ENCODE peak calls at places on chromosome 10, in six cellular contexts. H is SK-N-SH, G is HepG2, C is GM12878, X is H1, Q is K562. N is an unnamed sample.

GRCh38 chr10:4656576-4657194 is 169.3 kb upstream of the AKR1E2 start:
- DNase-seq in H (peak; percentile 49), G (peak; percentile 44), C (no peak), X (no peak), Q (peak; percentile 60), N (no peak)

GRCh38 chr10:4303045-4303444 is 518.0 kb upstream of the KLF6 start:
- DNase-seq in H (no peak), G (no peak), C (no peak), X (no peak), Q (no peak), N (no peak)

GRCh38 chr10:110859947-110860376 is 11.8 kb upstream of the PDCD4 start:
- DNase-seq in H (no peak), G (no peak), C (no peak), X (no peak), Q (peak; percentile 35), N (peak; percentile 93)

GRCh38 chr10:1255166-1255565 is 199.0 kb downstream of the WDR37 start:
- DNase-seq in H (no peak), G (no peak), C (no peak), X (no peak), Q (no peak), N (no peak)

GRCh38 chr10:91932737-91933136 is 9.2 kb downstream of the BTAF1 start:
- DNase-seq in H (no peak), G (no peak), C (no peak), X (no peak), Q (no peak), N (no peak)

GRCh38 chr10:33115720-33116119 is 157.7 kb upstream of the ITGB1 start:
- DNase-seq in H (no peak), G (no peak), C (no peak), X (no peak), Q (no peak), N (no peak)

GRCh38 chr10:75063461-75064230 is 47.8 kb upstream of the SAMD8 start:
- DNase-seq in H (no peak), G (no peak), C (no peak), X (no peak), Q (no peak), N (no peak)

GRCh38 chr10:114683593-114683992 is 25.5 kb upstream of the ABLIM1 start:
- DNase-seq in H (no peak), G (no peak), C (no peak), X (no peak), Q (no peak), N (no peak)

GRCh38 chr10:114824396-114824795 is 2.8 kb downstream of the FHIP2A start:
- DNase-seq in H (no peak), G (no peak), C (no peak), X (no peak), Q (no peak), N (no peak)

GRCh38 chr10:17348111-17349008 is 106.0 kb downstream of the ST8SIA6 start:
- DNase-seq in H (peak; percentile 61), G (no peak), C (no peak), X (no peak), Q (peak; percentile 85), N (no peak)

GRCh38 chr10:969473-970150 is 18.6 kb upstream of the GTPBP4 start:
- DNase-seq in H (no peak), G (peak; percentile 45), C (no peak), X (no peak), Q (no peak), N (no peak)

GRCh38 chr10:34305189-34305588 is 509.9 kb downstream of the PARD3 start:
- DNase-seq in H (no peak), G (peak; percentile 7), C (no peak), X (peak; percentile 72), Q (peak; percentile 37), N (no peak)

GRCh38 chr10:8042864-8043568 is 11.5 kb upstream of the GATA3 start:
- DNase-seq in H (peak; percentile 22), G (no peak), C (no peak), X (no peak), Q (no peak), N (no peak)

GRCh38 chr10:8043569-8044306 is 10.8 kb upstream of the GATA3 start:
- DNase-seq in H (peak; percentile 25), G (no peak), C (no peak), X (no peak), Q (no peak), N (no peak)

GRCh38 chr10:8044331-8044907 is 10.1 kb upstream of the GATA3 start:
- DNase-seq in H (peak; percentile 68), G (no peak), C (no peak), X (no peak), Q (no peak), N (no peak)

GRCh38 chr10:8045728-8046494 is 8.6 kb upstream of the GATA3 start:
- DNase-seq in H (peak; percentile 61), G (no peak), C (no peak), X (no peak), Q (no peak), N (no peak)

GRCh38 chr10:8044908-8045727 is 9.4 kb upstream of the GATA3 start:
- DNase-seq in H (peak; percentile 87), G (no peak), C (no peak), X (no peak), Q (peak; percentile 13), N (no peak)
- TF ChIP-seq GABPA in H (peak; percentile 74), G (no peak), C (no peak), X (no peak), Q (peak; percentile 45), N (no peak)

GRCh38 chr10:94104316-94105060 is 110.8 kb downstream of the PLCE1 start:
- DNase-seq in H (no peak), G (peak; percentile 5), C (no peak), X (no peak), Q (no peak), N (no peak)

GRCh38 chr10:94108200-94108599 is 114.5 kb downstream of the PLCE1 start:
- DNase-seq in H (no peak), G (no peak), C (no peak), X (no peak), Q (no peak), N (no peak)

GRCh38 chr10:94105226-94105625 is 111.5 kb downstream of the PLCE1 start:
- DNase-seq in H (no peak), G (no peak), C (no peak), X (no peak), Q (no peak), N (no peak)

GRCh38 chr10:94103902-94104301 is 110.2 kb downstream of the PLCE1 start:
- DNase-seq in H (no peak), G (no peak), C (no peak), X (no peak), Q (no peak), N (no peak)

GRCh38 chr10:94107191-94107590 is 113.5 kb downstream of the PLCE1 start:
- DNase-seq in H (no peak), G (no peak), C (no peak), X (no peak), Q (no peak), N (no peak)
- TF ChIP-seq GABPA in H (no peak), G (no peak), C (no peak), X (no peak), Q (no peak), N (no peak)

GRCh38 chr10:131176907-131177306 is 134.6 kb downstream of the TCERG1L start:
- DNase-seq in H (no peak), G (no peak), C (no peak), X (no peak), Q (no peak), N (no peak)

GRCh38 chr10:131179386-131179785 is 132.1 kb downstream of the TCERG1L start:
- DNase-seq in H (no peak), G (no peak), C (no peak), X (no peak), Q (no peak), N (no peak)

GRCh38 chr10:131178521-131178920 is 133.0 kb downstream of the TCERG1L start:
- DNase-seq in H (no peak), G (no peak), C (no peak), X (no peak), Q (no peak), N (no peak)

GRCh38 chr10:131178956-131179355 is 132.6 kb downstream of the TCERG1L start:
- DNase-seq in H (no peak), G (no peak), C (no peak), X (no peak), Q (no peak), N (no peak)

DNA sequence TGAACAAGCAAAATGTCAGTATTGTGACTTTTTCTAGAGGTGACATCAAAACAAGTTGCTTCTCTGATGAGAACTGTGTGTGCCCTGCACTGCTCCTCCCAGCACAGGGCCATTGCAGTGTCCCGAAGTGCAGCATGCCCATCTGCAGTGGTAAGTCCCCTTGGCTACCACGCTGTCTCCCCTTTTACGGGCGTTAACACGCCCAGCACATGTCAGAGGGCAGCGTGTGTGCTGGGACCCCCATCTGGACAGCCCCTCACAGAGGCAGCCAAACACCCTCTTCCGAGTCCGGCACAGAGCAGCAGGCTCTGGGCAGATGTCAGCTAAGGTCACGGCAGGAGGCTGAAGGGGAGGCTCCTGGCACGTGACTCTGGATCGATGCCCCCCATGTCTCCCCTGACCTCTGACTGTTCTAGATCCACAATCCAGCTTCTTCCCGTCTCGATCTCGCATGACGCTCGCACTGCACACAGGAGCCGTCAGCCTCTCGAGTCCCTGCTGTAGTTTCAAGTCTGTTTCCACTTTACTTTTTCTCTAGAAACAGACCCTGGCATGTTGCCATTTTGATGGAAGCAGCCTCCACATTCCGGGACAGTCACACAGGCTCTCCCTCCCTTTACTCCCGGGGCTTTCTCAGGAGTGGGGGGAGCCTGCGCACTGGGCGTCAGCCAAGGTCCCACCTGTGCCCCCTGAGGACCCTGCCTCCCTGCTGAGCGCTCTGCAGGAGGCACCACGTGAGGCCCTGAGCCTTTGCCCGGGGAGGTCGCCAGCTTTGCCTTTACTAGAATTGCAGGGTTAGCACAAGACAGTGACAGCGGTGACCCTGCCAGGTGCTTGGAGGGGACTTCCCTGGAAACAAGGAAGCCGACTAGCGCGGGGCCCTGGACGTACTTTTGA is 133.8 kb downstream of the TCERG1L start:
- DNase-seq in H (peak; percentile 55), G (no peak), C (no peak), X (no peak), Q (no peak), N (no peak)
- TF ChIP-seq GABPA in H (no peak), G (no peak), C (no peak), X (no peak), Q (no peak), N (no peak)

GRCh38 chr10:124568858-124569622 is 107.4 kb downstream of the LHPP start:
- DNase-seq in H (no peak), G (no peak), C (no peak), X (no peak), Q (no peak), N (no peak)

GRCh38 chr10:124566981-124567835 is 105.6 kb downstream of the LHPP start:
- DNase-seq in H (no peak), G (no peak), C (no peak), X (no peak), Q (peak; percentile 10), N (no peak)

GRCh38 chr10:124569623-124570470 is 108.2 kb downstream of the LHPP start:
- DNase-seq in H (no peak), G (no peak), C (no peak), X (no peak), Q (no peak), N (no peak)

GRCh38 chr10:124566222-124566888 is 104.7 kb downstream of the LHPP start:
- DNase-seq in H (no peak), G (no peak), C (no peak), X (no peak), Q (no peak), N (no peak)

DNA sequence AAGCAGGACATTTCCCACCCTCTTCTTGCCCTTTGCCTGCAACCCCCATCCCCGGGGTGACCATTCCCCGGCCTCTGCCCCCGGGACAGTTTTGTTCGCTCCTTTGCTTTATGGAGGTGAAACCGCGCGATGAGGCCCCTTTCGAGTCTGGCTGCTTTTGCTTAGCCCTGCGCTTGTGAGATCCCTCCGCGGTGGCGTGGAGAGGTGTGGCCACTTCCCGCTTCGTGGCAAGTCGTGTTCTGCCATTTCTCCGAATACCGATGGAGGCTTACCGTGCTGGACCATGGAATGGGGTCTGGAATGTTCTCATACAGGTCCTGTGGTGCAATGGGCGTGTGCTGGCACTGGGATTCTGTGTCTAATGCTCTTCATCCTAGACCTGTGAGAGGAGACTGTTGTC is 106.7 kb downstream of the LHPP start:
- DNase-seq in H (no peak), G (no peak), C (no peak), X (no peak), Q (no peak), N (no peak)
- TF ChIP-seq GABPA in H (no peak), G (no peak), C (no peak), X (no peak), Q (no peak), N (no peak)